ENCODE peak calls at places on chromosomes 1 and 21, in five cellular contexts. One of them, this sample, is unnamed.

GRCh38 chr21:33932731-33933130 is 17.1 kb upstream of the ATP5PO start:
- DNase-seq in testis: no peak
- DNase-seq in AG09319: no peak
- DNase-seq in Kasumi-1: no peak
- DNase-seq in occipital lobe: no peak
- DNase-seq in this sample: no peak

GRCh38 chr1:176325664-176326063 is 118.6 kb upstream of the COP1 start:
- DNase-seq in testis: no peak
- DNase-seq in AG09319: no peak
- DNase-seq in Kasumi-1: no peak
- DNase-seq in occipital lobe: no peak
- DNase-seq in this sample: no peak

GRCh38 chr1:241401156-241401555 is 44.2 kb upstream of the RGS7 start:
- DNase-seq in testis: no peak
- DNase-seq in AG09319: no peak
- DNase-seq in Kasumi-1: no peak
- DNase-seq in occipital lobe: no peak
- DNase-seq in this sample: no peak

GRCh38 chr1:203765029-203765837 is at the start of gene LAX1:
- DNase-seq in testis: no peak
- DNase-seq in AG09319: no peak
- DNase-seq in Kasumi-1: peak
- DNase-seq in occipital lobe: no peak
- DNase-seq in this sample: no peak

GRCh38 chr21:36534656-36535055 is 54.7 kb upstream of the CLDN14 start:
- DNase-seq in testis: no peak
- DNase-seq in AG09319: no peak
- DNase-seq in Kasumi-1: no peak
- DNase-seq in occipital lobe: no peak
- DNase-seq in this sample: no peak

GRCh38 chr1:234720709-234721436 is 110.9 kb upstream of the IRF2BP2 start:
- DNase-seq in testis: no peak
- DNase-seq in AG09319: no peak
- DNase-seq in Kasumi-1: no peak
- DNase-seq in occipital lobe: no peak
- DNase-seq in this sample: no peak

GRCh38 chr1:178923512-178923911 is 52.6 kb upstream of the ANGPTL1 start:
- DNase-seq in testis: no peak
- DNase-seq in AG09319: no peak
- DNase-seq in Kasumi-1: no peak
- DNase-seq in occipital lobe: no peak
- DNase-seq in this sample: no peak

GRCh38 chr1:173050865-173051264 is at the start of gene TNFSF18:
- DNase-seq in testis: no peak
- DNase-seq in AG09319: no peak
- DNase-seq in Kasumi-1: no peak
- DNase-seq in occipital lobe: no peak
- DNase-seq in this sample: no peak

GRCh38 chr1:36486088-36486435 is 3.3 kb upstream of the CSF3R start:
- DNase-seq in testis: no peak
- DNase-seq in AG09319: no peak
- DNase-seq in Kasumi-1: no peak
- DNase-seq in occipital lobe: no peak
- DNase-seq in this sample: no peak

GRCh38 chr1:6570066-6570465 is 9.7 kb upstream of the ZBTB48 start:
- DNase-seq in testis: no peak
- DNase-seq in AG09319: no peak
- DNase-seq in Kasumi-1: no peak
- DNase-seq in occipital lobe: no peak
- DNase-seq in this sample: no peak

GRCh38 chr1:228321895-228322294 is 84.7 kb downstream of the TRIM11 start:
- DNase-seq in testis: no peak
- DNase-seq in AG09319: no peak
- DNase-seq in Kasumi-1: no peak
- DNase-seq in occipital lobe: no peak
- DNase-seq in this sample: no peak

GRCh38 chr1:210123924-210124589 is 108.5 kb upstream of the SERTAD4 start:
- DNase-seq in testis: no peak
- DNase-seq in AG09319: peak
- DNase-seq in Kasumi-1: no peak
- DNase-seq in occipital lobe: no peak
- DNase-seq in this sample: no peak

GRCh38 chr1:236893626-236894545 is 98.8 kb downstream of the MTR start:
- DNase-seq in testis: no peak
- DNase-seq in AG09319: peak
- DNase-seq in Kasumi-1: no peak
- DNase-seq in occipital lobe: peak
- DNase-seq in this sample: peak

GRCh38 chr21:38170705-38171682 is 85.8 kb upstream of the KCNJ15 start:
- DNase-seq in testis: no peak
- DNase-seq in AG09319: no peak
- DNase-seq in Kasumi-1: no peak
- DNase-seq in occipital lobe: no peak
- DNase-seq in this sample: no peak

GRCh38 chr1:116514708-116515525 is 55.9 kb downstream of the CD58 start:
- DNase-seq in testis: no peak
- DNase-seq in AG09319: no peak
- DNase-seq in Kasumi-1: peak
- DNase-seq in occipital lobe: no peak
- DNase-seq in this sample: no peak

GRCh38 chr1:186888367-186888766 is 59.6 kb downstream of the PLA2G4A start:
- DNase-seq in testis: no peak
- DNase-seq in AG09319: no peak
- DNase-seq in Kasumi-1: no peak
- DNase-seq in occipital lobe: no peak
- DNase-seq in this sample: no peak

GRCh38 chr21:44535963-44536362 is 4.0 kb downstream of the KRTAP10-1 start:
- DNase-seq in testis: no peak
- DNase-seq in AG09319: no peak
- DNase-seq in Kasumi-1: no peak
- DNase-seq in occipital lobe: no peak
- DNase-seq in this sample: no peak

This sample was measured in anterior cingulate cortex.